ENCODE peak calls at places on chromosomes 12 and 14, in four cellular contexts. B is C1 segment of cervical spinal cord, V is lung, P is germinal center. H is an unnamed sample.

GRCh38 chr12:123270380-123271181 is 1.1 kb downstream of the CDK2AP1 start:
- DNase-seq in B (no peak), V (no peak), P (no peak), H (peak; percentile 33)

GRCh38 chr14:31835049-31835448 is 242.1 kb upstream of the ARHGAP5 start:
- DNase-seq in B (no peak), V (no peak), P (no peak), H (no peak)

GRCh38 chr12:117580718-117581062 is 219.3 kb upstream of the NOS1 start:
- DNase-seq in B (no peak), V (no peak), P (peak; percentile 25), H (peak; percentile 61)

GRCh38 chr12:32183646-32184045 is 77.0 kb downstream of the BICD1 start:
- DNase-seq in B (no peak), V (no peak), P (no peak), H (no peak)

GRCh38 chr12:50926415-50926814 is 25.9 kb upstream of the HIGD1C start:
- DNase-seq in B (peak; percentile 11), V (no peak), P (no peak), H (no peak)

GRCh38 chr14:50590464-50590863 is 30.5 kb downstream of the ATL1 start:
- DNase-seq in B (no peak), V (no peak), P (no peak), H (no peak)

GRCh38 chr14:55746533-55746932 is 166.5 kb downstream of the KTN1 start:
- DNase-seq in B (no peak), V (no peak), P (no peak), H (no peak)

GRCh38 chr14:24335461-24336146 is 733 bp upstream of the ADCY4 start:
- DNase-seq in B (no peak), V (no peak), P (no peak), H (no peak)

GRCh38 chr12:56146492-56147460 is 5.6 kb upstream of the MYL6B start:
- DNase-seq in B (no peak), V (no peak), P (no peak), H (no peak)

GRCh38 chr14:29941401-29941800 is 13.8 kb upstream of the PRKD1 start:
- DNase-seq in B (no peak), V (no peak), P (no peak), H (no peak)

GRCh38 chr14:61523751-61524150 is 171.6 kb upstream of the HIF1A start:
- DNase-seq in B (no peak), V (no peak), P (no peak), H (no peak)

GRCh38 chr14:85576161-85576560 is 46.2 kb downstream of the FLRT2 start:
- DNase-seq in B (no peak), V (no peak), P (no peak), H (no peak)

GRCh38 chr12:11785722-11786121 is 136.2 kb downstream of the ETV6 start:
- DNase-seq in B (no peak), V (no peak), P (no peak), H (no peak)

GRCh38 chr12:82121545-82121944 is 236.6 kb downstream of the CCDC59 start:
- DNase-seq in B (no peak), V (no peak), P (no peak), H (no peak)

GRCh38 chr12:52228931-52229330 is 4.1 kb upstream of the KRT7 start:
- DNase-seq in B (no peak), V (no peak), P (no peak), H (no peak)

GRCh38 chr12:89648211-89648930 is 60.3 kb downstream of the ATP2B1 start:
- DNase-seq in B (no peak), V (no peak), P (no peak), H (no peak)

GRCh38 chr12:7162691-7163114 is 26.8 kb upstream of the PEX5 start:
- DNase-seq in B (peak; percentile 62), V (peak; percentile 52), P (no peak), H (no peak)

GRCh38 chr12:99670635-99671034 is 23.1 kb downstream of the GARIN6 start:
- DNase-seq in B (no peak), V (no peak), P (no peak), H (no peak)

H was measured in psoas muscle.